ENCODE peak calls at places on chromosomes 5 and 9, in five cellular contexts. L, D, Q, O and G are unnamed samples.

GRCh38 chr9:90034071-90034470 is 429.3 kb downstream of the GADD45G start:
- DNase-seq in D (no peak), O (peak; percentile 13), L (no peak), Q (no peak), G (no peak)

GRCh38 chr9:121271368-121272351 is 3.7 kb downstream of the GSN start:
- DNase-seq in D (no peak), O (no peak), L (no peak), Q (no peak), G (no peak)

GRCh38 chr9:127742435-127743088 is 7.5 kb upstream of the TOR2A start:
- DNase-seq in D (no peak), Q (peak; percentile 23), L (peak; percentile 78), O (no peak), G (no peak)

GRCh38 chr9:14322211-14323082 is 8.5 kb upstream of the NFIB start:
- DNase-seq in Q (no peak), L (peak; percentile 82), O (peak; percentile 96), D (peak; percentile 42), G (peak; percentile 89)

GRCh38 chr5:173028811-173029327 is 27.3 kb upstream of the CREBRF start:
- DNase-seq in D (no peak), L (no peak), Q (no peak), O (no peak), G (no peak)

GRCh38 chr9:94919376-94920098 is 193.0 kb downstream of the AOPEP start:
- DNase-seq in D (no peak), Q (no peak), L (no peak), O (no peak), G (no peak)

GRCh38 chr9:72984990-72985389 is 32.1 kb upstream of the ALDH1A1 start:
- DNase-seq in D (no peak), L (no peak), O (no peak), Q (no peak), G (no peak)

GRCh38 chr9:5630038-5630507 is 1.2 kb downstream of the RIC1 start:
- DNase-seq in L (no peak), Q (no peak), D (no peak), O (no peak), G (peak; percentile 19)

GRCh38 chr5:90285581-90285980 is 124.0 kb downstream of the CETN3 start:
- DNase-seq in Q (no peak), D (no peak), O (no peak), L (no peak), G (no peak)

GRCh38 chr5:135829681-135830383 is 4.6 kb upstream of the SLC25A48 start:
- DNase-seq in O (peak; percentile 88), L (peak; percentile 72), Q (no peak), D (no peak), G (peak; percentile 72)

GRCh38 chr5:169751490-169751889 is 114.4 kb downstream of the DOCK2 start:
- DNase-seq in D (no peak), O (no peak), L (no peak), Q (no peak), G (no peak)

GRCh38 chr5:2334686-2335085 is 416.8 kb downstream of the IRX2 start:
- DNase-seq in O (no peak), Q (no peak), L (no peak), D (no peak), G (no peak)

GRCh38 chr9:33903157-33903780 is 86.3 kb downstream of the UBE2R2 start:
- DNase-seq in O (no peak), D (no peak), L (no peak), Q (no peak), G (no peak)

GRCh38 chr9:16092627-16093091 is 539.8 kb downstream of the CCDC171 start:
- DNase-seq in L (no peak), Q (no peak), O (no peak), D (no peak), G (no peak)

GRCh38 chr9:110626109-110626829 is 42.3 kb upstream of the MUSK start:
- DNase-seq in D (peak; percentile 55), Q (peak; percentile 51), L (no peak), O (no peak), G (no peak)

GRCh38 chr5:135553688-135554462 is 18.1 kb upstream of the NEUROG1 start:
- DNase-seq in L (no peak), O (no peak), Q (no peak), D (no peak), G (no peak)

GRCh38 chr9:12876872-12877271 is 102.1 kb downstream of the LURAP1L start:
- DNase-seq in O (no peak), L (no peak), Q (no peak), D (no peak), G (no peak)

GRCh38 chr9:105890046-105890822 is 195.9 kb downstream of the TMEM38B start:
- DNase-seq in Q (no peak), D (no peak), L (no peak), O (no peak), G (no peak)

GRCh38 chr5:117812866-117813265 is 1175.5 kb downstream of the DTWD2 start:
- DNase-seq in D (no peak), L (no peak), Q (no peak), O (no peak), G (no peak)

GRCh38 chr5:172744106-172745104 is 26.6 kb downstream of the DUSP1 start:
- DNase-seq in D (no peak), Q (no peak), O (no peak), L (no peak), G (no peak)

GRCh38 chr5:17302138-17302537 is 84.7 kb downstream of the BASP1 start:
- DNase-seq in D (no peak), L (no peak), O (no peak), Q (no peak), G (no peak)

GRCh38 chr9:91714020-91714721 is 235.9 kb downstream of the ROR2 start:
- DNase-seq in D (no peak), L (peak; percentile 43), O (no peak), Q (peak; percentile 3), G (no peak)

GRCh38 chr5:56479701-56480304 is 246.7 kb upstream of the ANKRD55 start:
- DNase-seq in Q (no peak), O (no peak), L (no peak), D (no peak), G (peak; percentile 57)

GRCh38 chr9:93116049-93116961 is 17.7 kb downstream of the NINJ1 start:
- DNase-seq in D (no peak), Q (peak; percentile 46), L (no peak), O (no peak), G (no peak)

DNA sequence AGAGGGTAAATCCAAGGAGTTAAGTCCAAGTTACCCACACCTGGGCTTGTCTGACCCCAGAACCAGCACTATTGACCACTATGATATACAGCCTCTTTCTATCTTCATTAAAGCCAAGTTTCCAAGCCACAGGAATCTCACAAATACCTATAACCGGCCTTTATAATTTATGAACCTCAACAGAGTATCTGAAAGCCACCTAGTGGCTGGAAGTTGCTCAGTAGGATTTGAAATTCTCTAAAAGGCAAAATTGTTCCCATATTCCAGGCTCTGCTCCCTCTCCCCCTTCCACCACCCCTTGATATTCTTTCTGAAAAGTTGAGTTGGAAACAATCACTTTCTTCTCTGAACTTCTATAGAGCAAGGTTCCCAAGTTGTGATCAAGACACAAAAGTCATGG is 106.4 kb upstream of the GPR151 start:
- DNase-seq in L (no peak), D (no peak), Q (no peak), O (no peak), G (no peak)
- TF ChIP-seq CTCF in L (peak; percentile 60), D (peak; percentile 37), Q (no peak), O (peak; percentile 24), G (no peak)

GRCh38 chr9:75593920-75594319 is 296.6 kb upstream of the PCSK5 start:
- DNase-seq in D (no peak), L (no peak), Q (no peak), O (no peak), G (no peak)

GRCh38 chr9:75589497-75589896 is 301.0 kb upstream of the PCSK5 start:
- DNase-seq in Q (no peak), L (no peak), D (no peak), O (no peak), G (no peak)

GRCh38 chr9:75591972-75592371 is 298.5 kb upstream of the PCSK5 start:
- DNase-seq in D (no peak), Q (no peak), O (no peak), L (no peak), G (no peak)

GRCh38 chr9:75582870-75583269 is 307.6 kb upstream of the PCSK5 start:
- DNase-seq in Q (no peak), D (no peak), L (no peak), O (no peak), G (no peak)

GRCh38 chr9:75588808-75589207 is 301.7 kb upstream of the PCSK5 start:
- DNase-seq in D (no peak), L (no peak), O (no peak), Q (no peak), G (no peak)
- TF ChIP-seq CTCF in D (peak; percentile 49), L (peak; percentile 53), O (peak; percentile 19), Q (no peak), G (peak; percentile 25)

GRCh38 chr9:68507796-68508145 is 32.9 kb downstream of the TMEM252 start:
- DNase-seq in Q (no peak), O (no peak), L (no peak), D (no peak), G (no peak)

GRCh38 chr9:68509689-68510088 is 31.0 kb downstream of the TMEM252 start:
- DNase-seq in O (no peak), Q (no peak), L (no peak), D (no peak), G (no peak)

GRCh38 chr9:68508547-68508946 is 32.1 kb downstream of the TMEM252 start:
- DNase-seq in L (no peak), D (no peak), Q (no peak), O (no peak), G (no peak)

GRCh38 chr9:68505681-68506409 is 34.8 kb downstream of the TMEM252 start:
- DNase-seq in Q (no peak), L (no peak), O (no peak), D (peak; percentile 24), G (no peak)

GRCh38 chr9:68507098-68507795 is 33.4 kb downstream of the TMEM252 start:
- DNase-seq in Q (no peak), O (no peak), D (no peak), L (no peak), G (peak; percentile 31)
- TF ChIP-seq CTCF in Q (peak; percentile 47), O (peak; percentile 53), D (peak; percentile 57), L (peak; percentile 78), G (peak; percentile 54)

GRCh38 chr9:117535439-117535838 is 120.6 kb upstream of the ASTN2 start:
- DNase-seq in Q (no peak), L (no peak), O (no peak), D (no peak), G (no peak)
- TF ChIP-seq CTCF in Q (no peak), L (no peak), O (no peak), D (no peak), G (no peak)

GRCh38 chr5:9387879-9388278 is 158.0 kb downstream of the SEMA5A start:
- DNase-seq in Q (no peak), L (no peak), O (no peak), D (no peak), G (no peak)
- TF ChIP-seq CTCF in Q (no peak), L (no peak), O (peak; percentile 54), D (peak; percentile 8), G (no peak)